ENCODE peak calls at places on chromosomes 5 and 9, in eight cellular contexts. Y is activated CD8-positive, alpha-beta memory T cell treated with anti-CD3 and anti-CD28 coated beads, Interleukin-2, amount 50 U/mL, for 4 hours; W is nucleus accumbens; N is activated CD8-positive, alpha-beta T cell treated with anti-CD3 and anti-CD28 coated beads for 36 hours; R is iris pigment epithelial cell; X is naive thymus-derived CD4-positive, alpha-beta T cell; E is skeletal muscle cell; K is iPS-NIHi11. C is an unnamed sample.

GRCh38 chr9:2749485-2749884 is 32.2 kb downstream of the KCNV2 start:
- DNase-seq in W (no peak), Y (no peak), E (no peak), N (no peak), R (peak), K (no peak), X (no peak), C (no peak)

GRCh38 chr5:95595289-95595931 is 24.5 kb upstream of the GPR150 start:
- DNase-seq in E (no peak), R (no peak), K (no peak), W (no peak), Y (no peak), X (no peak), N (no peak), C (no peak)

GRCh38 chr9:133113928-133114351 is 7.1 kb downstream of the RALGDS start:
- DNase-seq in Y (no peak), N (peak), K (no peak), X (no peak), R (no peak), E (no peak), W (peak), C (peak)

GRCh38 chr9:104091708-104092107 is 2.4 kb upstream of the SMC2 start:
- DNase-seq in X (no peak), Y (no peak), E (no peak), R (peak), N (peak), K (no peak), W (no peak), C (no peak)

GRCh38 chr9:7273575-7273974 is 515.8 kb downstream of the KDM4C start:
- DNase-seq in E (no peak), R (no peak), W (peak), N (no peak), X (no peak), K (peak), Y (no peak), C (no peak)

GRCh38 chr9:107547772-107548297 is 58.3 kb upstream of the KLF4 start:
- DNase-seq in K (no peak), E (no peak), Y (no peak), X (no peak), W (no peak), R (no peak), N (no peak), C (no peak)

GRCh38 chr9:32665101-32665500 is 29.6 kb upstream of the TAF1L start:
- DNase-seq in E (peak), X (no peak), K (no peak), W (no peak), N (no peak), Y (no peak), R (peak), C (no peak)

GRCh38 chr5:50867140-50867539 is 200.7 kb downstream of the PARP8 start:
- DNase-seq in X (no peak), Y (no peak), E (no peak), N (no peak), K (no peak), R (no peak), W (peak), C (no peak)

GRCh38 chr9:5843450-5844249 is 10.7 kb upstream of the ERMP1 start:
- DNase-seq in E (no peak), K (no peak), Y (no peak), X (peak), W (no peak), N (peak), R (peak), C (no peak)

GRCh38 chr9:130010151-130010988 is 32.6 kb downstream of the FNBP1 start:
- DNase-seq in K (no peak), N (peak), Y (peak), W (no peak), E (no peak), R (no peak), X (no peak), C (no peak)

GRCh38 chr5:1643651-1644392 is 120.1 kb upstream of the LPCAT1 start:
- DNase-seq in Y (no peak), R (peak), E (no peak), K (no peak), W (no peak), X (no peak), N (no peak), C (no peak)

GRCh38 chr5:125200842-125201373 is 454.5 kb upstream of the ZNF608 start:
- DNase-seq in Y (no peak), R (no peak), X (no peak), W (no peak), E (no peak), K (no peak), N (no peak), C (no peak)

GRCh38 chr5:119458911-119459632 is 6.8 kb downstream of the HSD17B4 start:
- DNase-seq in X (no peak), Y (no peak), R (no peak), N (no peak), K (peak), W (no peak), E (no peak), C (no peak)

GRCh38 chr5:147427784-147428401 is 82.0 kb downstream of the DPYSL3 start:
- DNase-seq in X (no peak), E (no peak), R (peak), K (no peak), Y (no peak), N (no peak), W (no peak), C (no peak)

GRCh38 chr5:2166979-2167377 is 284.3 kb upstream of the IRX4 start:
- DNase-seq in Y (no peak), E (no peak), N (no peak), W (no peak), R (no peak), X (no peak), K (no peak), C (no peak)

GRCh38 chr9:120617637-120617979 is 37.6 kb upstream of the CDK5RAP2 start:
- DNase-seq in R (peak), W (no peak), K (no peak), Y (no peak), N (no peak), X (no peak), E (no peak), C (no peak)

GRCh38 chr9:26261503-26262330 is 583.5 kb upstream of the TUSC1 start:
- DNase-seq in W (no peak), E (peak), K (no peak), N (no peak), X (no peak), Y (no peak), R (peak), C (no peak)

GRCh38 chr9:88503845-88504764 is 30.9 kb upstream of the NXNL2 start:
- DNase-seq in Y (no peak), R (no peak), N (no peak), E (no peak), K (no peak), X (no peak), W (no peak), C (no peak)

GRCh38 chr5:94407023-94407422 is 211.4 kb downstream of the KIAA0825 start:
- DNase-seq in Y (no peak), E (peak), K (no peak), W (no peak), X (no peak), R (peak), N (no peak), C (no peak)

GRCh38 chr9:5459289-5459829 is 9.0 kb downstream of the CD274 start:
- DNase-seq in Y (no peak), N (peak), W (peak), K (no peak), E (no peak), X (no peak), R (peak), C (no peak)

GRCh38 chr5:139422307-139422893 is 16.9 kb downstream of the DNAJC18 start:
- DNase-seq in E (no peak), W (peak), Y (peak), X (peak), R (peak), N (peak), K (peak), C (no peak)

GRCh38 chr5:150411245-150411979 is 1.3 kb downstream of the CD74 start:
- DNase-seq in W (peak), K (peak), R (peak), N (peak), X (peak), Y (peak), E (no peak), C (no peak)

C was measured in C1 segment of cervical spinal cord.